ENCODE peak calls at places on chromosome 6, in four cellular contexts. L is PC-9, J is epithelial cell of proximal tubule, U is MM.1S. M is an unnamed sample.

GRCh38 chr6:122033564-122034181 is 365.8 kb upstream of the HSF2 start:
- DNase-seq in J (peak), U (peak), L (no peak), M (peak)

GRCh38 chr6:94367316-94367715 is 948.0 kb upstream of the EPHA7 start:
- DNase-seq in U (no peak), J (no peak), L (no peak), M (no peak)

GRCh38 chr6:123715243-123715863 is 78.6 kb upstream of the TRDN start:
- DNase-seq in J (no peak), U (peak), L (peak), M (no peak)

GRCh38 chr6:136566007-136566487 is 15.8 kb upstream of the MAP7 start:
- DNase-seq in U (no peak), L (no peak), J (no peak), M (no peak)

GRCh38 chr6:87444362-87444761 is 28.4 kb upstream of the SLC35A1 start:
- DNase-seq in J (no peak), L (no peak), U (no peak), M (no peak)

GRCh38 chr6:8904754-8905153 is 469.4 kb upstream of the SLC35B3 start:
- DNase-seq in J (no peak), L (peak), U (peak), M (no peak)

GRCh38 chr6:88490865-88491264 is 324.7 kb upstream of the CNR1 start:
- DNase-seq in L (no peak), U (no peak), J (no peak), M (no peak)

GRCh38 chr6:127514396-127515227 is 4.5 kb downstream of the MTCL3 start:
- DNase-seq in U (no peak), J (no peak), L (peak), M (no peak)

GRCh38 chr6:29730575-29731126 is 7.4 kb downstream of the HLA-F start:
- DNase-seq in J (no peak), U (no peak), L (no peak), M (no peak)

GRCh38 chr6:11277275-11278206 is 45.1 kb upstream of the NEDD9 start:
- DNase-seq in J (peak), L (peak), U (no peak), M (peak)

GRCh38 chr6:55293116-55293515 is 34.2 kb upstream of the GFRAL start:
- DNase-seq in L (no peak), J (no peak), U (peak), M (no peak)

GRCh38 chr6:30626484-30627366 is at the start of gene ATAT1:
- DNase-seq in L (peak), J (no peak), U (peak), M (no peak)

GRCh38 chr6:35804996-35805736 is at the start of gene LHFPL5:
- DNase-seq in U (peak), J (no peak), L (peak), M (no peak)

GRCh38 chr6:40906759-40907158 is 132.3 kb downstream of the UNC5CL start:
- DNase-seq in J (peak), U (no peak), L (peak), M (peak)

GRCh38 chr6:106339334-106340029 is 13.9 kb upstream of the ATG5 start:
- DNase-seq in L (peak), J (peak), U (peak), M (peak)

GRCh38 chr6:160974304-160974771 is 17.2 kb upstream of the MAP3K4 start:
- DNase-seq in L (no peak), U (no peak), J (peak), M (peak)

GRCh38 chr6:117167520-117168271 is 97.7 kb upstream of the VGLL2 start:
- DNase-seq in L (peak), J (peak), U (no peak), M (peak)

GRCh38 chr6:19838442-19839236 is 1.5 kb downstream of the ID4 start:
- DNase-seq in U (no peak), J (no peak), L (peak), M (no peak)

GRCh38 chr6:33807606-33808005 is 3.8 kb upstream of the MLN start:
- DNase-seq in J (no peak), L (no peak), U (no peak), M (no peak)

GRCh38 chr6:7684076-7684475 is 41.8 kb upstream of the BMP6 start:
- DNase-seq in J (no peak), L (no peak), U (no peak), M (no peak)

GRCh38 chr6:39088331-39088730 is 26.7 kb downstream of the SAYSD1 start:
- DNase-seq in U (peak), J (peak), L (peak), M (no peak)

GRCh38 chr6:116840091-116840490 is 11.2 kb upstream of the GPRC6A start:
- DNase-seq in U (no peak), J (no peak), L (no peak), M (no peak)

GRCh38 chr6:160102956-160103824 is 18.4 kb upstream of the SLC22A1 start:
- DNase-seq in U (no peak), J (no peak), L (no peak), M (no peak)

GRCh38 chr6:133645000-133645619 is 243.8 kb upstream of the TCF21 start:
- DNase-seq in L (no peak), J (peak), U (no peak), M (no peak)

GRCh38 chr6:27592481-27593199 is 119.7 kb upstream of the ZNF184 start:
- DNase-seq in J (no peak), L (peak), U (peak), M (peak)

GRCh38 chr6:31156647-31157046 is 955 bp downstream of the CCHCR1 start:
- DNase-seq in J (no peak), U (no peak), L (no peak), M (no peak)

GRCh38 chr6:70551566-70551965 is 15.2 kb upstream of the SDHAF4 start:
- DNase-seq in U (no peak), L (no peak), J (no peak), M (no peak)

GRCh38 chr6:165060636-165061190 is 248.7 kb downstream of the C6orf118 start:
- DNase-seq in J (no peak), U (no peak), L (no peak), M (no peak)

GRCh38 chr6:165055231-165055630 is 254.2 kb downstream of the C6orf118 start:
- DNase-seq in L (no peak), J (no peak), U (no peak), M (no peak)

GRCh38 chr6:165059032-165059431 is 250.4 kb downstream of the C6orf118 start:
- DNase-seq in J (peak), L (no peak), U (no peak), M (no peak)

GRCh38 chr6:165052561-165053500 is 256.6 kb downstream of the C6orf118 start:
- DNase-seq in L (no peak), J (no peak), U (no peak), M (no peak)

GRCh38 chr6:165056292-165056691 is 253.1 kb downstream of the C6orf118 start:
- DNase-seq in J (no peak), U (no peak), L (no peak), M (no peak)
- TF ChIP-seq CTCF in J (no peak), U (no peak), L (no peak), M (no peak)

GRCh38 chr6:5749016-5749665 is 257.6 kb downstream of the NRN1 start:
- DNase-seq in U (no peak), L (no peak), J (no peak), M (no peak)

GRCh38 chr6:5744497-5744896 is 262.2 kb downstream of the NRN1 start:
- DNase-seq in J (no peak), U (no peak), L (no peak), M (no peak)

GRCh38 chr6:5747379-5747778 is 259.3 kb downstream of the NRN1 start:
- DNase-seq in L (no peak), U (no peak), J (no peak), M (no peak)

GRCh38 chr6:5745081-5745480 is 261.6 kb downstream of the NRN1 start:
- DNase-seq in L (no peak), J (no peak), U (no peak), M (no peak)

DNA sequence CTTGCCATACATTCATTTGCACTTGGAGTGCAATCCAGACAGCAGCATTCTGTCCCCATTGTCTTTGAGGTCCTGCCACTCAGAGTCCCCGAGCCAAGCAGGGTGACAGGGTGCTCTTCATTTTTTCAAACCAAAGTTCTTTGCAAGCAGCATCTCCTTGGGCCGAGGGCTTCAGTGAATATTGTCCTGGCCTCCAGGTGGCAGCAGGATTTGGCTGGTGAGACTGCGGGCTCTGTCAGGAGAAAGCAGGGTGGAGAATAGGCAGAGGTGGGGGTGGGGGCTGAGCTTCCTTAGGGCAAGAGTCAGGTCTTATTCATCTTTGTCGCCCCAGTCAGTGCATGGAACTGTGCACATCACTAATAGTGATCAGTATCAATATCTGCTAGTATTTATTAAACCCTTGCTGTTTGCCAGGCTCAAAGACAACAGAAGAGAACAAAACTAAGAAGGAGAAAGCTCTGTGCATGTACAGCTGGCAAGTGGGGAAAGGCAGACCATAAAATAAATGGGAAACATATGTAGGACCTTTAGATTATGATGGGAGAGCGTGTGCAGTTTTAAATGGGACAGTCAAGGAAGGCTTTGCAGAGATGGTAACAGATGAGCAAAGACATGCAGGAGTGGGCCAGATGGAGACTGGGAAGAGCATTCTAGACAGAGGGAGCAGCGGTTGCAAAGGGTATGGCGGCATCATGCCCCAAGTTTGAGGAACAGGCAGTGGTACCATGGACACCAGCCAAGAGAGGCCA is 260.2 kb downstream of the NRN1 start:
- DNase-seq in L (no peak), U (no peak), J (no peak), M (no peak)
- TF ChIP-seq CTCF in L (no peak), U (peak), J (peak), M (peak)

GRCh38 chr6:12283904-12284303 is 6.3 kb upstream of the EDN1 start:
- DNase-seq in J (no peak), L (no peak), U (no peak), M (no peak)
- TF ChIP-seq CTCF in J (no peak), L (peak), U (no peak), M (no peak)

DNA sequence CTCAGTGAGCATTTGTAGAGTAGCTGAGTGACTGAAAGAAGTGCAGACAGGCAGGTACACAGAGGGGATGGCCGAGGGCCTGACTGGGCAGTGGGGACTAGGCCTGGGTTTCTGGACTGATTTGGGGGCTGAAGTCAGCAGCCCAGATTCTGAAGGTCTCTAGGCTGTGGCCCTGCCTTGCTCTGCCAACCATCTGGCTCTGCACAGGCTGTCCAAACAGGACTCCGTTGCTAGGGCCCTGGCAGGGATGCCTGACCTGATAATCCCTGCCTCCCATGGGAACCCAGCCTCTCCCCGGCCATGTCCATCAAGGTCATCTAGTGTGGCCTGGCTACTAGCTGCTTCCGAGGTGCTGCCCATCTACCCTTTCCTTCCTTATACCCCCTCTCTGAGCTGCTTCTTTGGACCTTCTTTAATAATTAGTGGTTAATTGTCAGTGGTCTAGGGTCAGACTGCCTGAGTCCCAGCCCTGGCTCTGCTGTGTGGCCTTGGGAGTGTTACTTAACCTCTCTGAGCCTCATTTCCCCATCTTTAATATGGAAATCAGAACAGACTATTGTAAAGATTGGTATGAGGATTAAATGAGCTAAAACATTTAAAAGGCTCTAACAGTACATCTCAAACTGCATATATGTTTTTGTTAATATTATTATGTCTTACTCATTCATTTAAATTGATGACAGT is 137.9 kb downstream of the VEGFA start:
- DNase-seq in J (no peak), L (no peak), U (no peak), M (no peak)
- TF ChIP-seq CTCF in J (no peak), L (no peak), U (no peak), M (no peak)

DNA sequence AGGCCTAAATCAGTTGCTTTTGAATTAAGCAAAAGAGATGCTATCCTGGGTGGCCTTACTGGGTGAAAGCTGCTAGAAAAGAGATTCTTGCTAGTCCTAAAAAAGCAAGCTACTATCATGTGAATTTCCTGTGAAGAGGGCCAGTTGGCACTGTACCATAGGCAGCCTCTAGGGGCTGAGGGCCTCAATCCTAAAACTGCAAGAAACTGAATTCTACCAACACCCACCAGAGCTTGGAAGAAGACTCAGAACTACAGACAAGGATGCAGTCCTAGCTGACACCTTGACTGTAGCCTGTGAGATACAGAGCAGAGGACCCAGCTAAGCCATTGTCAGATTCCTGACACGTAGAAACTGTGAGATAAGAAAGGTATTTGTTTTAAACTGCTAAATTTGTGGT is 24.5 kb downstream of the CLIC5 start:
- DNase-seq in J (no peak), U (no peak), L (no peak), M (no peak)
- TF ChIP-seq CTCF in J (peak), U (no peak), L (no peak), M (no peak)

GRCh38 chr6:104325341-104326172 is 534.2 kb downstream of the HACE1 start:
- DNase-seq in L (peak), U (peak), J (no peak), M (no peak)
- TF ChIP-seq CTCF in L (peak), U (peak), J (peak), M (peak)

GRCh38 chr6:104527311-104527710 is 332.4 kb downstream of the HACE1 start:
- DNase-seq in U (no peak), J (no peak), L (no peak), M (no peak)

GRCh38 chr6:104526383-104526782 is 333.3 kb downstream of the HACE1 start:
- DNase-seq in J (no peak), U (no peak), L (no peak), M (no peak)

GRCh38 chr6:104525677-104526322 is 333.9 kb downstream of the HACE1 start:
- DNase-seq in U (peak), L (peak), J (peak), M (peak)

GRCh38 chr6:104531591-104531990 is 328.1 kb downstream of the HACE1 start:
- DNase-seq in J (no peak), L (no peak), U (no peak), M (no peak)

GRCh38 chr6:104527761-104528415 is 331.8 kb downstream of the HACE1 start:
- DNase-seq in J (no peak), U (peak), L (peak), M (no peak)
- TF ChIP-seq CTCF in J (peak), U (peak), L (peak), M (peak)

GRCh38 chr6:152309648-152310047 is 327.5 kb downstream of the SYNE1 start:
- DNase-seq in J (no peak), U (peak), L (no peak), M (no peak)
- TF ChIP-seq CTCF in J (no peak), U (no peak), L (no peak), M (no peak)

GRCh38 chr6:13101409-13101808 is 226.9 kb downstream of the TBC1D7 start:
- DNase-seq in U (no peak), L (no peak), J (no peak), M (no peak)

GRCh38 chr6:13098808-13099570 is 229.3 kb downstream of the TBC1D7 start:
- DNase-seq in J (no peak), U (no peak), L (no peak), M (no peak)

GRCh38 chr6:13099771-13100170 is 228.6 kb downstream of the TBC1D7 start:
- DNase-seq in L (no peak), U (no peak), J (no peak), M (no peak)

GRCh38 chr6:13103169-13103568 is 225.2 kb downstream of the TBC1D7 start:
- DNase-seq in J (no peak), L (no peak), U (no peak), M (no peak)

GRCh38 chr6:13101985-13102384 is 226.4 kb downstream of the TBC1D7 start:
- DNase-seq in L (no peak), U (no peak), J (no peak), M (no peak)
- TF ChIP-seq CTCF in L (no peak), U (no peak), J (no peak), M (no peak)

GRCh38 chr6:75268988-75269354 is 15.6 kb downstream of the TMEM30A start:
- DNase-seq in U (no peak), L (no peak), J (no peak), M (no peak)

GRCh38 chr6:75268121-75268987 is 16.2 kb downstream of the TMEM30A start:
- DNase-seq in U (no peak), J (peak), L (no peak), M (no peak)

GRCh38 chr6:75262716-75263463 is 19.3 kb upstream of the COX7A2 start:
- DNase-seq in U (no peak), J (no peak), L (no peak), M (no peak)

GRCh38 chr6:75266716-75267291 is 17.8 kb downstream of the TMEM30A start:
- DNase-seq in L (no peak), J (no peak), U (peak), M (no peak)

DNA sequence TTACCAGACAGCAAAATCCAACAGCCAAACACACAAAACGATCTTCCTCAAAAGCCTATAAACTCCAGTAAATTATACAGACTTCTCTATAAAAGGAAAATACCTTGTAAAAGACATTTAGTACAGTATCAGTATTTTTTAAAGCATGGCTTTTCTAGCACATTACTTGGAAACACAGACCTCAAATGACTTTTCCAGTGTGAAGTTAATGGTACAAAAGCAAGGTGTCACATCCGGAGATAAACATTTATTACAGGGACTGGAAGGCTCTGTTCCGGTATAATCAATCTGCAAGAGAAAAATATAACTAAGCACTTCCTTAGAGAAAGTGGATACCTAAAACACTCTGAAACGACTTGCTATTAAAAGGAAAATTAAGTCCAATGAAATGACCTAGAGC is 17.1 kb downstream of the TMEM30A start:
- DNase-seq in L (no peak), U (no peak), J (no peak), M (no peak)
- TF ChIP-seq CTCF in L (no peak), U (no peak), J (no peak), M (no peak)